ENCODE peak calls at places on chromosome 16, in ten cellular contexts. V is stimulated activated CD4-positive, alpha-beta T cell treated with anti-CD3 and anti-CD28 coated beads, Interleukin-4, amount 100 ng/mL, for 4 hours; H is endothelial cell; X is nucleus accumbens; N is C1 segment of cervical spinal cord; S is NCI-H1436; P is CD8-positive, alpha-beta T cell; T is anterior cingulate cortex; Y is effector CD4-positive, alpha-beta T cell; W is HS-5. M is an unnamed sample.
A peak's percentile ranks its signal among the peaks of the same experiment; 100 is the strongest.

GRCh38 chr16:1899641-1900451 is 18.4 kb downstream of the HS3ST6 start:
- DNase-seq in V (no peak), H (no peak), X (no peak), N (no peak), S (peak; percentile 34), P (no peak), T (no peak), Y (no peak), W (no peak), M (no peak)

GRCh38 chr16:10240854-10241613 is 58.8 kb upstream of the GRIN2A start:
- DNase-seq in V (no peak), H (no peak), X (no peak), N (no peak), S (no peak), P (no peak), T (no peak), Y (no peak), W (no peak), M (no peak)

GRCh38 chr16:72937916-72938315 is 110.0 kb downstream of the ZFHX3 start:
- DNase-seq in V (no peak), H (no peak), X (no peak), N (no peak), S (no peak), P (no peak), T (no peak), Y (no peak), W (no peak), M (no peak)

GRCh38 chr16:35543486-35543885 is 2084.1 kb downstream of the TP53TG3F start:
- DNase-seq in V (no peak), H (no peak), X (no peak), N (no peak), S (no peak), P (no peak), T (no peak), Y (no peak), W (no peak), M (no peak)

GRCh38 chr16:20415541-20415940 is 6.2 kb downstream of the ACSM5 start:
- DNase-seq in V (no peak), H (no peak), X (no peak), N (no peak), S (no peak), P (no peak), T (no peak), Y (no peak), W (no peak), M (no peak)

GRCh38 chr16:89408315-89408714 is 82.0 kb downstream of the ANKRD11 start:
- DNase-seq in V (no peak), H (no peak), X (no peak), N (no peak), S (no peak), P (no peak), T (no peak), Y (no peak), W (no peak), M (no peak)

GRCh38 chr16:50585331-50585776 is 37.2 kb downstream of the NKD1 start:
- DNase-seq in V (no peak), H (no peak), X (peak; percentile 33), N (peak; percentile 24), S (no peak), P (no peak), T (peak; percentile 20), Y (no peak), W (no peak), M (no peak)

GRCh38 chr16:66618588-66618987 is 14.1 kb downstream of the CMTM3 start:
- DNase-seq in V (no peak), H (no peak), X (no peak), N (no peak), S (no peak), P (no peak), T (no peak), Y (no peak), W (peak; percentile 93), M (no peak)

GRCh38 chr16:75108792-75109731 is 7.5 kb downstream of the LDHD start:
- DNase-seq in V (peak; percentile 80), H (no peak), X (peak; percentile 80), N (peak; percentile 80), S (no peak), P (peak; percentile 76), T (peak; percentile 92), Y (peak; percentile 49), W (peak; percentile 99), M (no peak)

GRCh38 chr16:85123891-85124635 is 11.8 kb upstream of the CIBAR2 start:
- DNase-seq in V (no peak), H (no peak), X (peak; percentile 53), N (peak; percentile 67), S (no peak), P (no peak), T (peak; percentile 50), Y (no peak), W (peak; percentile 30), M (no peak)

GRCh38 chr16:56774009-56774408 is 44.1 kb downstream of the NUP93 start:
- DNase-seq in V (no peak), H (no peak), X (no peak), N (no peak), S (no peak), P (no peak), T (no peak), Y (no peak), W (no peak), M (no peak)

GRCh38 chr16:58264961-58265479 is 29.8 kb downstream of the PRSS54 start:
- DNase-seq in V (no peak), H (no peak), X (no peak), N (no peak), S (no peak), P (no peak), T (no peak), Y (no peak), W (peak; percentile 39), M (no peak)

GRCh38 chr16:28082624-28083023 is 19.1 kb upstream of the GSG1L start:
- DNase-seq in V (no peak), H (no peak), X (no peak), N (no peak), S (no peak), P (no peak), T (no peak), Y (no peak), W (no peak), M (no peak)

GRCh38 chr16:77584205-77584859 is 138.0 kb upstream of the NUDT7 start:
- DNase-seq in V (peak; percentile 20), H (peak; percentile 45), X (peak; percentile 25), N (peak; percentile 0), S (peak; percentile 35), P (peak; percentile 39), T (peak; percentile 9), Y (peak; percentile 19), W (no peak), M (peak; percentile 6)

GRCh38 chr16:19068237-19068815 is 912 bp downstream of the COQ7 start:
- DNase-seq in V (no peak), H (no peak), X (no peak), N (no peak), S (no peak), P (no peak), T (no peak), Y (no peak), W (no peak), M (no peak)

M was measured in frontal cortex.